ENCODE peak calls at places on chromosomes 1 and 21, in eight cellular contexts. One of them, this sample, is unnamed.

GRCh38 chr1:238052496-238053266 is 162.0 kb upstream of the ZP4 start:
- DNase-seq in A172: peak
- DNase-seq in upper lobe of right lung: no peak
- DNase-seq in mesothelial cell of epicardium: no peak
- DNase-seq in HEK293T: no peak
- DNase-seq in HTR-8/SVneo: no peak
- DNase-seq in activated T-helper 1 cell treated with Interleukin-2 at 50 U/mL for 16 hours: no peak
- DNase-seq in foreskin melanocyte: no peak
- DNase-seq in this sample: no peak

GRCh38 chr21:18417361-18417760 is 13.8 kb upstream of the TMPRSS15 start:
- DNase-seq in HEK293T: no peak
- DNase-seq in A172: no peak
- DNase-seq in activated T-helper 1 cell treated with Interleukin-2 at 50 U/mL for 16 hours: no peak
- DNase-seq in mesothelial cell of epicardium: no peak
- DNase-seq in foreskin melanocyte: no peak
- DNase-seq in HTR-8/SVneo: no peak
- DNase-seq in upper lobe of right lung: no peak
- DNase-seq in this sample: no peak

GRCh38 chr1:22829001-22829989 is 118.7 kb downstream of the EPHB2 start:
- DNase-seq in HTR-8/SVneo: no peak
- DNase-seq in foreskin melanocyte: peak
- DNase-seq in mesothelial cell of epicardium: no peak
- DNase-seq in activated T-helper 1 cell treated with Interleukin-2 at 50 U/mL for 16 hours: no peak
- DNase-seq in upper lobe of right lung: no peak
- DNase-seq in HEK293T: no peak
- DNase-seq in A172: no peak
- DNase-seq in this sample: no peak

GRCh38 chr1:244361764-244362473 is 89.8 kb downstream of the ADSS2 start:
- DNase-seq in mesothelial cell of epicardium: no peak
- DNase-seq in HTR-8/SVneo: peak
- DNase-seq in HEK293T: no peak
- DNase-seq in A172: peak
- DNase-seq in foreskin melanocyte: peak
- DNase-seq in activated T-helper 1 cell treated with Interleukin-2 at 50 U/mL for 16 hours: no peak
- DNase-seq in upper lobe of right lung: no peak
- DNase-seq in this sample: no peak

GRCh38 chr1:110356379-110356778 is 17.2 kb downstream of the RBM15 start:
- DNase-seq in HEK293T: no peak
- DNase-seq in HTR-8/SVneo: no peak
- DNase-seq in foreskin melanocyte: no peak
- DNase-seq in A172: no peak
- DNase-seq in activated T-helper 1 cell treated with Interleukin-2 at 50 U/mL for 16 hours: no peak
- DNase-seq in upper lobe of right lung: no peak
- DNase-seq in mesothelial cell of epicardium: no peak
- DNase-seq in this sample: no peak

GRCh38 chr1:1024421-1025415 is 4.8 kb downstream of the AGRN start:
- DNase-seq in A172: peak
- DNase-seq in foreskin melanocyte: no peak
- DNase-seq in mesothelial cell of epicardium: peak
- DNase-seq in upper lobe of right lung: peak
- DNase-seq in activated T-helper 1 cell treated with Interleukin-2 at 50 U/mL for 16 hours: no peak
- DNase-seq in HEK293T: no peak
- DNase-seq in HTR-8/SVneo: peak
- DNase-seq in this sample: no peak

GRCh38 chr1:31801450-31801849 is 14.4 kb downstream of the SPOCD1 start:
- DNase-seq in mesothelial cell of epicardium: no peak
- DNase-seq in foreskin melanocyte: no peak
- DNase-seq in HEK293T: no peak
- DNase-seq in upper lobe of right lung: no peak
- DNase-seq in HTR-8/SVneo: no peak
- DNase-seq in A172: no peak
- DNase-seq in activated T-helper 1 cell treated with Interleukin-2 at 50 U/mL for 16 hours: no peak
- DNase-seq in this sample: no peak

GRCh38 chr1:89987170-89987819 is 7.6 kb upstream of the ZNF326 start:
- DNase-seq in mesothelial cell of epicardium: no peak
- DNase-seq in upper lobe of right lung: no peak
- DNase-seq in A172: peak
- DNase-seq in activated T-helper 1 cell treated with Interleukin-2 at 50 U/mL for 16 hours: peak
- DNase-seq in HTR-8/SVneo: peak
- DNase-seq in HEK293T: peak
- DNase-seq in foreskin melanocyte: peak
- DNase-seq in this sample: peak

GRCh38 chr1:205274041-205274691 is 46.4 kb downstream of the TMCC2 start:
- DNase-seq in mesothelial cell of epicardium: no peak
- DNase-seq in A172: peak
- DNase-seq in upper lobe of right lung: no peak
- DNase-seq in HEK293T: no peak
- DNase-seq in HTR-8/SVneo: no peak
- DNase-seq in activated T-helper 1 cell treated with Interleukin-2 at 50 U/mL for 16 hours: no peak
- DNase-seq in foreskin melanocyte: no peak
- DNase-seq in this sample: no peak

This sample was measured in CD4-positive, alpha-beta T cell.